ENCODE peak calls at places on chromosome 9, in seven cellular contexts. R, N, Z, Y, B, O and G are unnamed samples.

GRCh38 chr9:125995006-125995405 is 247.8 kb downstream of the PBX3 start:
- DNase-seq in R (no peak), N (no peak), Z (no peak), Y (peak; percentile 51), B (no peak), O (no peak), G (no peak)

GRCh38 chr9:17060450-17060849 is 74.4 kb upstream of the CNTLN start:
- DNase-seq in R (no peak), N (no peak), Z (no peak), Y (no peak), B (no peak), O (no peak), G (no peak)

GRCh38 chr9:35813434-35814105 is 1.3 kb downstream of the HINT2 start:
- DNase-seq in R (no peak), N (no peak), Z (no peak), Y (no peak), B (peak; percentile 38), O (no peak), G (peak; percentile 39)

GRCh38 chr9:124290743-124291554 is 33.2 kb downstream of the NEK6 start:
- DNase-seq in R (no peak), N (no peak), Z (no peak), Y (no peak), B (peak; percentile 30), O (no peak), G (no peak)

GRCh38 chr9:118222375-118222774 is 518.2 kb downstream of the TLR4 start:
- DNase-seq in R (no peak), N (no peak), Z (peak; percentile 37), Y (no peak), B (peak; percentile 14), O (no peak), G (no peak)

GRCh38 chr9:34963577-34963976 is 5.5 kb downstream of the PHF24 start:
- DNase-seq in R (no peak), N (peak; percentile 58), Z (no peak), Y (no peak), B (no peak), O (no peak), G (no peak)

GRCh38 chr9:21616082-21616778 is 134.1 kb upstream of the IFNE start:
- DNase-seq in R (no peak), N (peak; percentile 94), Z (no peak), Y (no peak), B (peak; percentile 100), O (no peak), G (peak; percentile 96)

GRCh38 chr9:116152390-116152789 is 1.2 kb upstream of the PAPPA start:
- DNase-seq in R (no peak), N (peak; percentile 19), Z (no peak), Y (no peak), B (no peak), O (no peak), G (peak; percentile 68)

GRCh38 chr9:70034292-70034711 is 9.3 kb upstream of the MAMDC2 start:
- DNase-seq in R (no peak), N (peak; percentile 41), Z (no peak), Y (no peak), B (peak; percentile 66), O (no peak), G (no peak)

GRCh38 chr9:128863647-128864046 is 18.1 kb downstream of the KYAT1 start:
- DNase-seq in R (peak; percentile 76), N (peak; percentile 48), Z (peak; percentile 92), Y (peak; percentile 87), B (peak; percentile 18), O (peak; percentile 92), G (peak; percentile 52)

GRCh38 chr9:125393426-125393825 is 131.8 kb downstream of the GAPVD1 start:
- DNase-seq in R (no peak), N (peak; percentile 80), Z (no peak), Y (no peak), B (peak; percentile 77), O (no peak), G (peak; percentile 46)

GRCh38 chr9:104977580-104977979 is 49.6 kb upstream of the ABCA1 start:
- DNase-seq in R (no peak), N (peak; percentile 19), Z (no peak), Y (no peak), B (no peak), O (no peak), G (no peak)

GRCh38 chr9:121743441-121744001 is 92.1 kb downstream of the DAB2IP start:
- DNase-seq in R (peak; percentile 76), N (peak; percentile 77), Z (peak; percentile 85), Y (peak; percentile 96), B (peak; percentile 84), O (peak; percentile 91), G (peak; percentile 81)

GRCh38 chr9:98707158-98708102 is 1.3 kb downstream of the GABBR2 start:
- DNase-seq in R (no peak), N (peak; percentile 54), Z (peak; percentile 82), Y (no peak), B (peak; percentile 83), O (peak; percentile 70), G (peak; percentile 82)

GRCh38 chr9:111016046-111017026 is 21.9 kb downstream of the LPAR1 start:
- DNase-seq in R (no peak), N (peak; percentile 14), Z (no peak), Y (no peak), B (peak; percentile 78), O (no peak), G (peak; percentile 63)

GRCh38 chr9:36092509-36093215 is 43.9 kb upstream of the GLIPR2 start:
- DNase-seq in R (no peak), N (no peak), Z (no peak), Y (no peak), B (no peak), O (no peak), G (no peak)

GRCh38 chr9:136140966-136141365 is 22.3 kb upstream of the TMEM250 start:
- DNase-seq in R (no peak), N (no peak), Z (peak; percentile 19), Y (no peak), B (no peak), O (no peak), G (peak; percentile 10)

GRCh38 chr9:99259231-99259918 is 37.3 kb downstream of the SEC61B start:
- DNase-seq in R (peak; percentile 82), N (no peak), Z (peak; percentile 34), Y (peak; percentile 92), B (peak; percentile 30), O (peak; percentile 93), G (peak; percentile 35)

GRCh38 chr9:133526721-133527321 is 2.1 kb upstream of the MYMK start:
- DNase-seq in R (no peak), N (no peak), Z (peak; percentile 48), Y (peak; percentile 76), B (no peak), O (no peak), G (no peak)

GRCh38 chr9:94147776-94148175 is 63.5 kb downstream of the PTPDC1 start:
- DNase-seq in R (no peak), N (no peak), Z (no peak), Y (no peak), B (no peak), O (no peak), G (no peak)

GRCh38 chr9:94148419-94148818 is 64.2 kb downstream of the PTPDC1 start:
- DNase-seq in R (no peak), N (no peak), Z (no peak), Y (no peak), B (no peak), O (no peak), G (no peak)

GRCh38 chr9:94149696-94150095 is 65.4 kb downstream of the PTPDC1 start:
- DNase-seq in R (no peak), N (no peak), Z (no peak), Y (no peak), B (no peak), O (no peak), G (no peak)

GRCh38 chr9:94150890-94151660 is 66.8 kb downstream of the PTPDC1 start:
- DNase-seq in R (no peak), N (no peak), Z (no peak), Y (no peak), B (no peak), O (no peak), G (no peak)

GRCh38 chr9:94150279-94150828 is 66.1 kb downstream of the PTPDC1 start:
- DNase-seq in R (no peak), N (no peak), Z (no peak), Y (no peak), B (peak; percentile 38), O (no peak), G (no peak)
- TF ChIP-seq CTCF in R (no peak), N (no peak), Z (no peak), Y (no peak), B (no peak), O (no peak), G (no peak)

DNA sequence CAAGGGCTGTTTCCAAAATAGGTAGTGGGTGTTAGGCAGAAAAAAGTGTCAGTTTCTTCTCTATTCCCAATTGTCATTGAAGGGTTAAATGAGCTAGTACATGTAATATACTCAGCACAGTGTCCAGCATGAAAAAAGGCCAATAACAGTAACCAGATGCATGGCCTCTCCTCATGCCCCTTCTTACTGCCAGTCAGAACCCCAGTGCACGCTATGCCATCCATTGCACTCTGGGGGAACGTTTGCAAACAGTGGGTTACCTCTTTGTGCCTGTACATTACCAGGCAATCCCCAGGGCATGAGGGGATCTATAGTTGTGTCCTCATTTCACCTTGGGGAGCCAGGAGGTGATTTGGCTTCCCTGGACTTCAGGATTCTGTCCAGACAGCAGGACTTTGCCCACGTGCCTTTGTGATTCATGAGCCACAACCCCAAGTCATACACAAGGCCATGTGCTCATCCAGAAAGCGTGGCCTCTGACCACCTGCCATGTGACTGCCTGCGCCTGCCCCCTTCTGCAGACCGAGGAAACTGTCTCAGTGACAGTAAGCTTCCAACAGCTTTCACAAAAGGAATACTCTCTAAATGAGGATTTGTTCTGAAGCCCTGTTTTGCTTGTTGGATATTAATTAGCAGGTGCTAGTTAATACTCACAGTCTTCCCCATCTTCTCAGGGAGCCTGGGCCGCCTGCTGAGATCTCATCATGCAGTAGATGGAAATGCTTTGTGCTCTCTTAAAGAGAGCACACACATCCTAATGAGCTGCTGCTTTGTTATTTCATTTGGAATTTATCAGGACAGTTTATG is 36.8 kb upstream of the ANGPTL2 start:
- DNase-seq in R (peak; percentile 63), N (peak; percentile 51), Z (no peak), Y (peak; percentile 84), B (peak; percentile 92), O (peak; percentile 54), G (peak; percentile 94)
- TF ChIP-seq CTCF in R (peak; percentile 31), N (no peak), Z (no peak), Y (peak; percentile 16), B (peak; percentile 25), O (no peak), G (peak; percentile 43)

DNA sequence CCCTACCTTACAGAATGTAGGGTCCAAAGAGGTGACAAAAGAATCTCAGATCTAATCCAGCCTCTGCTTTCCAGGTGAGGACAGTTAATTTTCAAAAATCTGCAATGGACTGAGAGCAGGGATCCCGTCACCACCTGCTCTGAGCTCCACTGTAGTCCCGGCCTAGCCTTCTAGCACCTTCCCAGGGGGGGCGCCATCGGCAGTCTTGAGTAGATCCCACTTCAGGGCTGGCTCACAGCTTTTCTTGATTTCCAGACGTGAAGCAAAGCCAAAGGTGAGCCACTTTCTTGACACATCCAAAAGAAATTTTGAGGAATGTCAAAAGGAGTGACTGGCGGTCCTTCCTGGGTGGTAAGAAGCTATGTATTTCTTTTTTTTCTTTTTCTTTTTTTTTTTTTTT is 114.1 kb downstream of the SYK start:
- DNase-seq in R (no peak), N (peak; percentile 30), Z (peak; percentile 30), Y (no peak), B (no peak), O (no peak), G (peak; percentile 40)
- TF ChIP-seq CTCF in R (no peak), N (peak; percentile 43), Z (no peak), Y (no peak), B (peak; percentile 16), O (no peak), G (peak; percentile 41)

DNA sequence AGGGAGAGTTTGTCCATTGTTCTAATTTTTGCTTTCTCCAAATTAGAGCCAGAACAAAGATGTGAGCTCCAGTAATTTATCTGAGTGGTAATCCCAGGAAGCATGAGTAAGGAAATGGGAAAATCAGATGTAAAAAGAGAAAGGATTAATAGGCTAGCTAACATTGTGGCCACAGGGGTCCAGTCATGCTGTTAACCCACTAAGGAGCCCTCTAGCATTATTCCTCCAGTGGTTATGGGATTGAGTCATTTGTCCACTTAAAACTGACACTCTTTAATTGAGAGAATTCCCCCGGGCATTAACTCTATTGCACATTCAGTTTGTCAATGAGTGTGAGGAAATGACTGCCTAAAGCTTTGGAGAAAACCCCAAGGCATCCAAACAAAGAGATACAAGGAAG is 700.3 kb upstream of the TYRP1 start:
- DNase-seq in R (no peak), N (no peak), Z (no peak), Y (no peak), B (no peak), O (no peak), G (peak; percentile 2)
- TF ChIP-seq CTCF in R (no peak), N (no peak), Z (no peak), Y (no peak), B (no peak), O (no peak), G (no peak)